ENCODE peak calls at places on chromosome 12, in six cellular contexts. V is germinal center, L is suprapubic skin, F is mesothelial cell of epicardium, U is NCI-H1694, M is H7. A is an unnamed sample.

GRCh38 chr12:94851396-94852025 is 152.0 kb downstream of the NDUFA12 start:
- DNase-seq in U (no peak), L (no peak), F (no peak), V (no peak), M (no peak), A (no peak)

GRCh38 chr12:27521066-27521465 is 2.9 kb upstream of the PPFIBP1 start:
- DNase-seq in M (peak), V (no peak), U (no peak), F (no peak), L (no peak), A (no peak)

GRCh38 chr12:14810167-14810952 is 3.6 kb downstream of the SMCO3 start:
- DNase-seq in F (no peak), M (no peak), U (no peak), V (no peak), L (no peak), A (no peak)

GRCh38 chr12:1422604-1423315 is 171.6 kb downstream of the FBXL14 start:
- DNase-seq in V (no peak), L (no peak), U (no peak), M (peak), F (no peak), A (no peak)

GRCh38 chr12:91974541-91974940 is 171.1 kb downstream of the BTG1 start:
- DNase-seq in U (no peak), V (no peak), F (no peak), M (no peak), L (no peak), A (no peak)

GRCh38 chr12:56927281-56927680 is 6.9 kb downstream of the SDR9C7 start:
- DNase-seq in V (no peak), L (no peak), F (no peak), U (no peak), M (no peak), A (no peak)

GRCh38 chr12:32756476-32757158 is 920 bp upstream of the YARS2 start:
- DNase-seq in L (no peak), V (no peak), U (peak), M (no peak), F (no peak), A (no peak)

GRCh38 chr12:10196210-10196609 is 16.5 kb upstream of the GABARAPL1 start:
- DNase-seq in M (no peak), L (no peak), V (peak), F (no peak), U (no peak), A (no peak)

GRCh38 chr12:94545937-94546771 is 86.5 kb upstream of the CEP83 start:
- DNase-seq in V (peak), L (no peak), U (peak), F (no peak), M (peak), A (no peak)

GRCh38 chr12:131827961-131828534 is at the start of gene MMP17:
- DNase-seq in U (no peak), L (no peak), F (no peak), V (peak), M (peak), A (peak)

GRCh38 chr12:125467363-125467762 is 402.1 kb downstream of the AACS start:
- DNase-seq in V (no peak), M (no peak), L (no peak), F (no peak), U (no peak), A (no peak)

GRCh38 chr12:124279315-124279714 is 15.6 kb upstream of the RFLNA start:
- DNase-seq in V (no peak), F (no peak), U (no peak), M (peak), L (no peak), A (no peak)

GRCh38 chr12:3042394-3042793 is 34.8 kb upstream of the TSPAN9 start:
- DNase-seq in F (no peak), L (no peak), U (peak), M (peak), V (peak), A (no peak)

GRCh38 chr12:76197283-76197682 is 112.8 kb upstream of the NAP1L1 start:
- DNase-seq in L (no peak), M (no peak), F (no peak), U (no peak), V (no peak), A (no peak)

GRCh38 chr12:98698603-98699463 is 53.7 kb downstream of the APAF1 start:
- DNase-seq in M (peak), L (no peak), V (peak), U (peak), F (no peak), A (peak)

GRCh38 chr12:3214508-3215365 is 137.6 kb downstream of the TSPAN9 start:
- DNase-seq in M (peak), L (no peak), V (peak), U (peak), F (no peak), A (no peak)

GRCh38 chr12:93883436-93884154 is 206.4 kb downstream of the CRADD start:
- DNase-seq in U (no peak), F (no peak), L (no peak), V (no peak), M (no peak), A (no peak)

GRCh38 chr12:90905691-90906370 is 49.1 kb downstream of the CCER1 start:
- DNase-seq in U (no peak), F (no peak), V (no peak), M (no peak), L (no peak), A (no peak)

GRCh38 chr12:64700532-64700931 is 58.7 kb downstream of the GNS start:
- DNase-seq in F (no peak), V (no peak), M (no peak), L (no peak), U (no peak), A (no peak)

GRCh38 chr12:100163416-100164152 is 20.9 kb upstream of the BLTP3B start:
- DNase-seq in M (peak), V (peak), F (peak), U (peak), L (peak), A (peak)

GRCh38 chr12:85275359-85275758 is 4.7 kb upstream of the ALX1 start:
- DNase-seq in V (no peak), U (no peak), F (peak), M (no peak), L (no peak), A (no peak)